ENCODE peak calls at places on chromosomes 5 and 9, in eight cellular contexts. O is astrocyte, D is right atrium auricular region, Z is transverse colon, G is body of pancreas, F is A549, N is GM06990, X is lung. C is an unnamed sample.

GRCh38 chr9:68704498-68704803 is 589 bp upstream of the PIP5K1B start:
- DNase-seq in O (no peak), D (no peak), Z (no peak), G (no peak), F (no peak), N (no peak), X (no peak), C (no peak)

GRCh38 chr9:118209343-118209742 is 505.1 kb downstream of the TLR4 start:
- DNase-seq in O (no peak), D (no peak), Z (no peak), G (no peak), F (no peak), N (no peak), X (no peak), C (no peak)

GRCh38 chr9:37988041-37988440 is 81.0 kb downstream of the SHB start:
- DNase-seq in O (no peak), D (no peak), Z (no peak), G (peak; percentile 89), F (no peak), N (no peak), X (no peak), C (no peak)

GRCh38 chr9:133725886-133726285 is 12.3 kb downstream of the SARDH start:
- DNase-seq in O (no peak), D (no peak), Z (no peak), G (no peak), F (no peak), N (no peak), X (peak; percentile 18), C (no peak)

GRCh38 chr5:130975847-130976246 is 189.2 kb downstream of the HINT1 start:
- DNase-seq in O (no peak), D (no peak), Z (no peak), G (peak; percentile 55), F (no peak), N (no peak), X (no peak), C (no peak)

GRCh38 chr9:132919609-132920268 is 24.7 kb downstream of the TSC1 start:
- DNase-seq in O (no peak), D (no peak), Z (no peak), G (no peak), F (no peak), N (no peak), X (no peak), C (no peak)

GRCh38 chr9:104429147-104429546 is 74.9 kb upstream of the OR13F1 start:
- DNase-seq in O (no peak), D (no peak), Z (peak; percentile 4), G (no peak), F (no peak), N (no peak), X (no peak), C (no peak)

GRCh38 chr5:140240987-140241706 is 61.8 kb downstream of the PFDN1 start:
- DNase-seq in O (peak; percentile 87), D (peak; percentile 93), Z (peak; percentile 89), G (peak; percentile 93), F (peak; percentile 63), N (no peak), X (peak; percentile 78), C (peak; percentile 94)

GRCh38 chr5:158054388-158055092 is 195.6 kb upstream of the CLINT1 start:
- DNase-seq in O (peak; percentile 87), D (no peak), Z (no peak), G (peak; percentile 7), F (no peak), N (no peak), X (no peak), C (no peak)

DNA sequence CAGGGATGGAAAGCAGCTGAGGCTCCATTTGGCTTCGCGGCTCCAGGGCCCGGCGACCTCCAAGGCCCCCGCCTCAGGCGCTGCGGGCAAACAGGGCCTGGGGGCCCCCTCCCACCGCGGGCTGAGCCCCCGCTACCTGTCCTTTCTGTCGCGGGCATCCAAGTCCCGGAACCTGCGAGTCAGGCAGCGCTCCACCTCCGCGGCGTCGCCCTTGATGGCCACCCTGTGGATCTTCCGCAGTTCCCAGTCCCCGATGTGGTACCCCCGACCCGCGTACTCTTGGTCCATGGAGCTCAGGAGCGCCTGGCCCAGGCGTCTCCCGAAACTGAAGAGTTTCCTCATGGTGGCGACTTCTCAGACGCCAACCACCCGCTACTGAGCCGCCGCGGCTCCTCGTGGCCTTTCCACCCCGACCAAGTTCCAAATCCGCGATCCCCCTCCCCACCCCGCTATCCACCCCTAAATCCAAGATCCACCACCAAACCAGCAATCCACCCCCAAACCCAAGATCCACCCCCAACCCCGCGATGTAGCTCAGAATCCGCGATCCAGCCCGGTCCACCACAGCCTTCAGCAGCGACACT is 86.5 kb upstream of the CCDC180 start:
- DNase-seq in O (no peak), D (no peak), Z (no peak), G (peak; percentile 9), F (no peak), N (no peak), X (no peak), C (no peak)
- H3K4me3 ChIP-seq in O (peak overlapping the region; percentile 10), D (peak overlapping the region; percentile 45), Z (peak overlapping the region; percentile 18), G (no peak overlapping the region), F (peak overlapping the region; percentile 40), N (no peak overlapping the region), X (no peak overlapping the region), C (no peak overlapping the region)

GRCh38 chr5:36073595-36074216 is 7.0 kb upstream of the UGT3A2 start:
- DNase-seq in O (no peak), D (no peak), Z (no peak), G (no peak), F (peak; percentile 15), N (no peak), X (no peak), C (peak; percentile 14)
- TF ChIP-seq CTCF in O (no peak), D (no peak), Z (no peak), G (no peak), F (no peak), N (peak; percentile 70), X (no peak), C (peak; percentile 5)

DNA sequence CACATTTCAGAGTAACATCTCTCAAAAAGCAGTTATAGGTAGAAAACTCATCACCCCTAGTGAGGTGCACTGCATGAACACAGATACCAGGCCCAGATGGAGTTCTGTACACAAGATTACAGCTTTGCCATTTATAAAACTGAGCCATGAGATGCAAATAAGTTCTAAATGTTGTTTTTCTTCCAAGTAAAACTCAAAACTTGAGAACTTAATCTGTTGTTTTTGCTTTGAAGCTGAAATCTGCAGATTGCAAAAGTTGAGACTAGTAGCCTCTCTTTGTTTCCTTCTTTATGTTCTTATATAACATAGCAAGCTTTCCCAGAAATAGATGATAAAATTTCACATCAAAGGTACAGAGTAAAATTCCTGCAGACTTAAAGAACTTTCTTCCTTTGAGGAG is 434.1 kb downstream of the PLK2 start:
- DNase-seq in O (no peak), D (no peak), Z (no peak), G (no peak), F (no peak), N (no peak), X (no peak), C (no peak)
- H3K4me3 ChIP-seq in O (no peak overlapping the region), D (no peak overlapping the region), Z (no peak overlapping the region), G (no peak overlapping the region), F (no peak overlapping the region), N (no peak overlapping the region), X (no peak overlapping the region), C (no peak overlapping the region)

GRCh38 chr5:168940712-168941111 is 360.2 kb downstream of the SLIT3 start:
- DNase-seq in O (no peak), D (no peak), Z (no peak), G (no peak), F (no peak), N (no peak), X (no peak), C (no peak)

GRCh38 chr5:168943485-168943884 is 357.5 kb downstream of the SLIT3 start:
- DNase-seq in O (no peak), D (no peak), Z (no peak), G (no peak), F (no peak), N (no peak), X (no peak), C (no peak)

GRCh38 chr5:168941901-168942300 is 359.0 kb downstream of the SLIT3 start:
- DNase-seq in O (no peak), D (no peak), Z (no peak), G (no peak), F (peak; percentile 22), N (no peak), X (no peak), C (no peak)

GRCh38 chr5:168946363-168946762 is 354.6 kb downstream of the SLIT3 start:
- DNase-seq in O (no peak), D (no peak), Z (no peak), G (no peak), F (no peak), N (no peak), X (no peak), C (peak; percentile 16)

DNA sequence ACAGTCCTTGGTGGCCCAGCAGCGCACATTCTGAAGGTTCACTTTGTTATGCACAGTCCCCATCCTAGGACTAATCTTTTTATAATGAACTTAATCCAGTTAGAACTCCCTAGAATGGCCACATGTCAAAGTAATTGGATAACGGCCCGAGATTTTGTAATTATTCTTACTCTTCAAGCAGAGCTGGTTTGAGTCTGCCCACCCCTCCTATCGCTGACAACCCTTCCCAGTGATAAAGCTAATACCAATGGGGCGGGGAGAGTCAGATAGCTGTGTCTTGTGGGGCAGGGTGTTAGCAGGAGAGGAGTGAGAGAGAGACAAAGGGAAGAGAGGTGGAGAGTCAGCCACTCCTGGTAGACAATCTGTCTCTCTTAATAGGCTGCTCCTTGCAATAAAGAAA is 356.9 kb downstream of the SLIT3 start:
- DNase-seq in O (no peak), D (no peak), Z (no peak), G (no peak), F (no peak), N (no peak), X (no peak), C (peak; percentile 26)
- TF ChIP-seq CTCF in O (no peak), D (no peak), Z (no peak), G (no peak), F (no peak), N (no peak), X (no peak), C (no peak)

GRCh38 chr9:113349434-113350337 is at the start of gene BSPRY:
- DNase-seq in O (no peak), D (no peak), Z (peak; percentile 68), G (peak; percentile 83), F (no peak), N (peak; percentile 56), X (no peak), C (no peak)
- H3K4me3 ChIP-seq in O (peak within 1 kb of the TSS; percentile 33), D (peak within 1 kb of the TSS; percentile 59), Z (peak within 1 kb of the TSS; percentile 66), G (peak within 1 kb of the TSS; percentile 74), F (peak within 1 kb of the TSS; percentile 74), N (peak within 1 kb of the TSS; percentile 47), X (peak within 1 kb of the TSS; percentile 44), C (no peak within 1 kb of the TSS)

GRCh38 chr9:71683598-71684235 is 84.6 kb downstream of the CEMIP2 start:
- DNase-seq in O (peak; percentile 82), D (peak; percentile 68), Z (no peak), G (peak; percentile 13), F (no peak), N (no peak), X (no peak), C (peak; percentile 67)
- TF ChIP-seq CTCF in O (peak; percentile 43), D (no peak), Z (no peak), G (no peak), F (no peak), N (no peak), X (no peak), C (peak; percentile 33)

C was measured in cardiac fibroblast.